ENCODE peak calls at places on chromosomes 16 and 17, in five cellular contexts. W, C, O, H and B are unnamed samples.

GRCh38 chr16:10940501-10941079 is 1.7 kb downstream of the DEXI start:
- DNase-seq in W (no peak), C (no peak), O (no peak), H (no peak), B (no peak)

GRCh38 chr16:4327782-4328579 is 12.1 kb downstream of the GLIS2 start:
- DNase-seq in W (no peak), C (peak), O (no peak), H (peak), B (peak)

GRCh38 chr16:2190659-2191445 is 5.6 kb downstream of the CASKIN1 start:
- DNase-seq in W (no peak), C (peak), O (no peak), H (no peak), B (no peak)

GRCh38 chr17:9905902-9906301 is 831 bp upstream of the RCVRN start:
- DNase-seq in W (peak), C (peak), O (no peak), H (peak), B (peak)

GRCh38 chr17:77772461-77772897 is 186.0 kb upstream of the TNRC6C start:
- DNase-seq in W (peak), C (peak), O (no peak), H (peak), B (peak)

GRCh38 chr17:7932483-7932891 is 481 bp downstream of the CNTROB start:
- DNase-seq in W (peak), C (peak), O (no peak), H (peak), B (peak)

GRCh38 chr16:16014329-16015224 is 65.2 kb downstream of the ABCC1 start:
- DNase-seq in W (peak), C (peak), O (no peak), H (no peak), B (no peak)

GRCh38 chr16:69934044-69934443 is 17.1 kb upstream of the CLEC18A start:
- DNase-seq in W (no peak), C (no peak), O (no peak), H (no peak), B (no peak)

GRCh38 chr17:31156326-31156725 is 61.5 kb downstream of the NF1 start:
- DNase-seq in W (no peak), C (no peak), O (no peak), H (no peak), B (no peak)

GRCh38 chr16:67860589-67861398 is 12.1 kb upstream of the EDC4 start:
- DNase-seq in W (peak), C (no peak), O (no peak), H (peak), B (no peak)

GRCh38 chr16:20073203-20074088 is at the start of gene GPR139:
- DNase-seq in W (no peak), C (no peak), O (no peak), H (no peak), B (peak)

GRCh38 chr17:64455993-64456885 is 7.3 kb downstream of the MILR1 start:
- DNase-seq in W (no peak), C (no peak), O (no peak), H (no peak), B (no peak)

GRCh38 chr16:7541026-7541425 is 208.4 kb downstream of the RBFOX1 start:
- DNase-seq in W (no peak), C (no peak), O (no peak), H (no peak), B (no peak)

GRCh38 chr17:15213381-15214087 is 51.6 kb downstream of the PMP22 start:
- DNase-seq in W (peak), C (no peak), O (no peak), H (peak), B (no peak)

GRCh38 chr16:76956801-76957200 is 234.2 kb upstream of the MON1B start:
- DNase-seq in W (no peak), C (no peak), O (no peak), H (no peak), B (no peak)

GRCh38 chr16:49352923-49353322 is 20.7 kb upstream of the C16orf78 start:
- DNase-seq in W (peak), C (peak), O (no peak), H (peak), B (peak)

GRCh38 chr16:49189286-49189685 is 92.4 kb downstream of the CBLN1 start:
- DNase-seq in W (no peak), C (no peak), O (no peak), H (no peak), B (no peak)

GRCh38 chr16:72689851-72690250 is 358.1 kb downstream of the ZFHX3 start:
- DNase-seq in W (no peak), C (no peak), O (no peak), H (no peak), B (no peak)

GRCh38 chr17:65742433-65743312 is 181.2 kb upstream of the AXIN2 start:
- DNase-seq in W (peak), C (peak), O (no peak), H (no peak), B (no peak)

GRCh38 chr16:84766978-84767773 is 52.6 kb upstream of the CRISPLD2 start:
- DNase-seq in W (no peak), C (no peak), O (no peak), H (no peak), B (no peak)

GRCh38 chr16:10552998-10553491 is 27.4 kb downstream of the EMP2 start:
- DNase-seq in W (peak), C (no peak), O (peak), H (peak), B (peak)

GRCh38 chr17:48624544-48625501 is 1.3 kb downstream of the HOXB9 start:
- DNase-seq in W (peak), C (no peak), O (no peak), H (peak), B (peak)

GRCh38 chr16:12703935-12704334 is 99.8 kb downstream of the CPPED1 start:
- DNase-seq in W (no peak), C (no peak), O (no peak), H (no peak), B (no peak)

GRCh38 chr17:71975998-71976649 is 144.7 kb upstream of the SOX9 start:
- DNase-seq in W (peak), C (no peak), O (no peak), H (no peak), B (peak)

GRCh38 chr17:79944821-79945391 is 90.8 kb downstream of the TBC1D16 start:
- DNase-seq in W (no peak), C (no peak), O (no peak), H (no peak), B (peak)

GRCh38 chr16:27408602-27409031 is 6.6 kb downstream of the IL21R start:
- DNase-seq in W (no peak), C (no peak), O (peak), H (no peak), B (no peak)

GRCh38 chr17:29645516-29646051 is 22.9 kb upstream of the CORO6 start:
- DNase-seq in W (no peak), C (no peak), O (no peak), H (no peak), B (no peak)

GRCh38 chr16:57284206-57284951 is at the start of gene PLLP:
- DNase-seq in W (peak), C (no peak), O (no peak), H (peak), B (peak)

DNA sequence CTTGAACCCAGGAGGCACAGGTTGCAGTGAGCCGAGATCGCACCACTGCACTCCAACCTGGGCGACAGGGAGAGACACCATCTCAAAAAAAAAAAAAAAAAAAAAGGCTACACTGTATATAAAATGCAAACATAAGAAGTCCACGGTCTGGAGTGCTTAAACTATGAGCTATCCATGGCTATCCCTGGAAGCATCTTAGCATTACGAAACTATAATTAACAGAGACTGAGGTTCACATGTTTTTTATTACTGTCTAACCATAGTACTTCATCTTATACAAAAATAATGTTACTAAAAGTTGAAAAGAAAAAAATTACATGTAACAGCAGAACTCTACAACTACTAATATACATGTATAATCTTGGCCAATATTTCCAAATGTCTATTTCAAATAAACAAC is 32.8 kb downstream of the HELZ start:
- DNase-seq in W (no peak), C (no peak), O (no peak), H (no peak), B (no peak)
- TF ChIP-seq ESRRA in W (no peak), C (no peak), O (no peak), H (no peak), B (no peak)

GRCh38 chr16:77963185-77964044 is 58.9 kb upstream of the CLEC3A start:
- DNase-seq in W (no peak), C (no peak), O (peak), H (no peak), B (peak)
- TF ChIP-seq USF2 in W (no peak), C (no peak), O (no peak), H (no peak), B (no peak)

GRCh38 chr16:75004460-75004859 is 5.6 kb downstream of the ZNRF1 start:
- DNase-seq in W (no peak), C (no peak), O (no peak), H (no peak), B (no peak)
- TF ChIP-seq ESRRA in W (no peak), C (no peak), O (no peak), H (no peak), B (no peak)

DNA sequence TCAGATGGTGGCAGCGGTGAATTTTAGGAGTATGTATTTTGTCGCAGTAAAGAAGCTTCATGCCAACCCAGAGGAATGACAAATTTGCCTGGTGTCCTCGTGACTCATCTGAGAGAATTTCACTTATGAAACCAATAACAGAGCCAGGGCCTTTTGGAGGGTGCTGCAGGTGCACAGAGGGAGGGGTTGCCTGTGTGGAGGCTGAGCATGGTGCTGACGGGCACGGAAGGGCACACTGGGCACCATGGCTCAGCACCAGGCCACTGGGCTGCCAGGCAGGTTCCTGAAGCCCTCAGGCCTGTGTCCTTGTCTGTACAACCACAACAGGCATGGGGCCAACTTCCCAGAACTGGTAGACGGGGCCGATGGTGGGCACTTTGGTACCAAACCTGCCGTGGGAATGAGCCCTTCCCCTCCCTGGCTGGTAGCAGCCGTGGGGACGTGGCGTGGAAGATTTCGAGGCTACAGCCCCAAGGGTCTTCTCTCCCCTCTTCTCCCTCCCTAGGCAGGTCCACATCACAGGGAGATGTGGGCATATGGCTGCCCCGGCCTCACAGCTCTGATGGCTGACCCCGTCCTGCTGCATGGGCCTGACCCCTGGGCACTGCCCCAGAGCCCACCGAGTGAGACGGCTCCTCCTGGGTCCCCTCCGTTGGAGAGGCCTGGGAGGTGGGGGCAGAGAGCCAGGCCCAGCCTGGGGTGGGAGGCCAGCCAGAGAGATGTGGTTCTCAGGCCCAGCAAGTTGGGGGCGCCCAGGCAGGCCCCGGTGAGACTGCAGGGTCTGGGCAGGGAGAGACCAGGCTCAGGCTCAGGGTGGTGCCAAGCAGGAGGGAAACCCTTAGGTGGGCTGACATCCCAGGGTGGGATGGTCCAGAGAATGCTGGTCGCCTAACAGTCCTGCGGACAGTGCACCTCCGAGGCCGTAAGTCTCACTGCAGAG is 30.2 kb upstream of the ZNF469 start:
- DNase-seq in W (no peak), C (no peak), O (no peak), H (no peak), B (no peak)
- TF ChIP-seq USF2 in W (no peak), C (no peak), O (no peak), H (no peak), B (no peak)

DNA sequence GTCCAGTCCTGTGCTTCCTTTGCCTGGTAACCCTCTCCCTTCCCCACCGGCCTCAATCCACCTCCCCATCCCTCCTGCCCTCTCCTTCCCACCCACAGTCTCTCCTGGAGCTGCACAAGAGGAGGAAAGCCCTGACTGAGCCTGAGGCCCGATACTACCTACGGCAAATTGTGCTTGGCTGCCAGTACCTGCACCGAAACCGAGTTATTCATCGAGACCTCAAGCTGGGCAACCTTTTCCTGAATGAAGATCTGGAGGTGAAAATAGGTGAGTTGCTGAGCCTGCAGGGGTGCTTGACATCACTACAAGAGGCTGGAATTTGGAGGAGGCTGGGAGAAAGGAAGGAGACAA is 1.3 kb downstream of the PLK1 start:
- DNase-seq in W (no peak), C (no peak), O (no peak), H (no peak), B (no peak)
- TF ChIP-seq ESRRA in W (no peak), C (no peak), O (no peak), H (no peak), B (no peak)

GRCh38 chr17:50206604-50207293 is 5.3 kb upstream of the COL1A1 start:
- DNase-seq in W (no peak), C (no peak), O (no peak), H (peak), B (peak)

GRCh38 chr17:50203589-50204345 is 2.3 kb upstream of the COL1A1 start:
- DNase-seq in W (no peak), C (no peak), O (no peak), H (no peak), B (no peak)

GRCh38 chr17:50205931-50206505 is 4.6 kb upstream of the COL1A1 start:
- DNase-seq in W (no peak), C (no peak), O (no peak), H (no peak), B (no peak)

GRCh38 chr17:50204431-50204830 is 3.0 kb upstream of the COL1A1 start:
- DNase-seq in W (no peak), C (no peak), O (no peak), H (no peak), B (no peak)

GRCh38 chr17:50205111-50205821 is 3.8 kb upstream of the COL1A1 start:
- DNase-seq in W (no peak), C (no peak), O (no peak), H (peak), B (peak)
- TF ChIP-seq USF2 in W (no peak), C (no peak), O (no peak), H (no peak), B (no peak)

GRCh38 chr16:30773826-30774225 is 11.7 kb downstream of the RNF40 start:
- DNase-seq in W (no peak), C (no peak), O (no peak), H (no peak), B (no peak)
- TF ChIP-seq ESRRA in W (no peak), C (no peak), O (no peak), H (no peak), B (no peak)